ENCODE peak calls at places on chromosomes 6 and 20, in six cellular contexts. U is T-helper 2 cell, B is WTC11, S is ACHN, W is ascending aorta, Y is H7. F is an unnamed sample.

GRCh38 chr6:52575490-52575868 is 1.4 kb downstream of the TRAM2 start:
- DNase-seq in U (no peak), B (no peak), S (no peak), W (no peak), Y (no peak), F (no peak)

GRCh38 chr6:14066782-14067406 is 50.7 kb upstream of the CD83 start:
- DNase-seq in U (no peak), B (no peak), S (peak), W (no peak), Y (peak), F (no peak)

GRCh38 chr6:147135211-147135672 is 69.0 kb upstream of the STXBP5 start:
- DNase-seq in U (no peak), B (no peak), S (no peak), W (no peak), Y (no peak), F (no peak)

GRCh38 chr6:138944412-138944811 is 43.6 kb downstream of the REPS1 start:
- DNase-seq in U (no peak), B (no peak), S (peak), W (no peak), Y (no peak), F (peak)

GRCh38 chr6:151452750-151453427 is 963 bp upstream of the RMND1 start:
- DNase-seq in U (no peak), B (no peak), S (no peak), W (peak), Y (no peak), F (no peak)

GRCh38 chr20:39021748-39022147 is 59.6 kb downstream of the DHX35 start:
- DNase-seq in U (no peak), B (no peak), S (no peak), W (no peak), Y (no peak), F (no peak)

GRCh38 chr6:119449253-119450156 is 99.9 kb upstream of the MAN1A1 start:
- DNase-seq in U (no peak), B (no peak), S (no peak), W (no peak), Y (no peak), F (no peak)

GRCh38 chr20:16054917-16055316 is 518.3 kb downstream of the KIF16B start:
- DNase-seq in U (no peak), B (no peak), S (no peak), W (no peak), Y (no peak), F (no peak)

GRCh38 chr20:32742322-32743236 is 688 bp downstream of the COMMD7 start:
- DNase-seq in U (no peak), B (no peak), S (no peak), W (no peak), Y (peak), F (peak)

GRCh38 chr20:43583982-43584432 is 6.7 kb upstream of the IFT52 start:
- DNase-seq in U (no peak), B (no peak), S (peak), W (peak), Y (no peak), F (no peak)

GRCh38 chr6:44049163-44049988 is 77.9 kb downstream of the MRPL14 start:
- DNase-seq in U (no peak), B (no peak), S (no peak), W (no peak), Y (no peak), F (no peak)

GRCh38 chr6:47626782-47627181 is 71.6 kb upstream of the ADGRF4 start:
- DNase-seq in U (no peak), B (no peak), S (no peak), W (no peak), Y (no peak), F (no peak)

GRCh38 chr20:50040432-50041237 is 57.9 kb downstream of the SNAI1 start:
- DNase-seq in U (no peak), B (no peak), S (no peak), W (no peak), Y (no peak), F (no peak)

GRCh38 chr20:9300534-9300933 is 213.9 kb upstream of the LAMP5 start:
- DNase-seq in U (no peak), B (no peak), S (no peak), W (no peak), Y (no peak), F (no peak)

GRCh38 chr6:340991-341827 is 48.9 kb downstream of the DUSP22 start:
- DNase-seq in U (no peak), B (no peak), S (no peak), W (no peak), Y (no peak), F (no peak)

GRCh38 chr20:46121531-46121930 is 3.4 kb downstream of the CD40 start:
- DNase-seq in U (no peak), B (no peak), S (no peak), W (peak), Y (no peak), F (no peak)

GRCh38 chr6:2624177-2624576 is 126.5 kb downstream of the MYLK4 start:
- DNase-seq in U (no peak), B (no peak), S (no peak), W (peak), Y (no peak), F (no peak)

GRCh38 chr6:19669206-19669605 is 168.0 kb upstream of the ID4 start:
- DNase-seq in U (no peak), B (no peak), S (no peak), W (no peak), Y (no peak), F (no peak)

GRCh38 chr20:37408202-37408929 is 62.4 kb downstream of the SRC start:
- DNase-seq in U (no peak), B (no peak), S (no peak), W (no peak), Y (no peak), F (no peak)

GRCh38 chr6:167934426-167934864 is 63.0 kb upstream of the KIF25 start:
- DNase-seq in U (no peak), B (no peak), S (no peak), W (no peak), Y (no peak), F (no peak)